ENCODE peak calls at places on chromosomes 13 and 19, in nine cellular contexts. V is IMR-90, E is neural progenitor cell, Z is endothelial cell of umbilical vein, H is mammary epithelial cell, D is A549, C is PC-3, O is astrocyte, X is neuronal stem cell. Y is an unnamed sample.

GRCh38 chr13:95954266-95954665 is 98.9 kb downstream of the UGGT2 start:
- DNase-seq in X (no peak), C (no peak), D (no peak), Z (no peak), O (no peak), V (no peak), H (no peak), E (peak), Y (no peak)

GRCh38 chr19:29694669-29695627 is 20.1 kb downstream of the C19orf12 start:
- DNase-seq in V (peak), X (peak), D (peak), O (peak), E (peak), Z (peak), C (peak), H (peak), Y (peak)

GRCh38 chr13:74747186-74747955 is 613.2 kb upstream of the KLF12 start:
- DNase-seq in D (no peak), E (no peak), Z (no peak), C (no peak), V (no peak), X (no peak), O (no peak), H (no peak), Y (no peak)

GRCh38 chr19:2700660-2701360 is 1.7 kb downstream of the GNG7 start:
- DNase-seq in Z (no peak), C (no peak), E (no peak), O (no peak), H (no peak), D (no peak), V (no peak), X (no peak), Y (no peak)

GRCh38 chr19:33298146-33298911 is 4.0 kb downstream of the CEBPA start:
- DNase-seq in D (no peak), E (no peak), V (no peak), C (no peak), H (peak), Z (no peak), X (no peak), O (no peak), Y (no peak)

GRCh38 chr13:34358811-34359513 is 541.0 kb downstream of the RFC3 start:
- DNase-seq in X (no peak), V (peak), E (no peak), H (peak), C (peak), Z (no peak), O (peak), D (peak), Y (no peak)

GRCh38 chr13:40408602-40409001 is 257.8 kb downstream of the FOXO1 start:
- DNase-seq in X (no peak), H (no peak), O (peak), D (no peak), V (peak), Z (peak), C (peak), E (no peak), Y (no peak)

GRCh38 chr19:5086725-5087439 is 118.0 kb downstream of the KDM4B start:
- DNase-seq in H (no peak), C (peak), O (no peak), Z (no peak), V (no peak), X (no peak), D (peak), E (peak), Y (no peak)

GRCh38 chr13:34750078-34750703 is 191.9 kb upstream of the NBEA start:
- DNase-seq in V (no peak), C (no peak), Z (no peak), O (peak), D (no peak), E (peak), H (peak), X (peak), Y (no peak)

GRCh38 chr13:35016362-35017148 is 74.5 kb downstream of the NBEA start:
- DNase-seq in H (no peak), Z (no peak), V (no peak), D (no peak), O (no peak), X (no peak), E (peak), C (peak), Y (no peak)

GRCh38 chr19:47541507-47541906 is 26.6 kb upstream of the NAPA start:
- DNase-seq in Z (no peak), D (no peak), X (no peak), H (no peak), E (no peak), C (no peak), O (no peak), V (no peak), Y (no peak)

GRCh38 chr13:64471916-64472315 is 2758.2 kb downstream of the PCDH9 start:
- DNase-seq in D (peak), O (peak), X (no peak), E (no peak), C (peak), V (peak), Z (peak), H (peak), Y (peak)

GRCh38 chr13:95281258-95281602 is 20.0 kb downstream of the ABCC4 start:
- DNase-seq in D (no peak), O (no peak), V (no peak), C (no peak), Z (no peak), X (no peak), H (no peak), E (no peak), Y (peak)

GRCh38 chr13:45325806-45326205 is 15.2 kb downstream of the TPT1 start:
- DNase-seq in D (no peak), V (peak), X (no peak), H (peak), C (peak), E (no peak), Z (peak), O (peak), Y (no peak)

GRCh38 chr13:73519720-73520119 is 460.9 kb downstream of the KLF5 start:
- DNase-seq in H (no peak), Z (no peak), O (peak), V (no peak), D (no peak), C (no peak), X (no peak), E (no peak), Y (no peak)
- H3K4me2 ChIP-seq in H (no peak), Z (no peak), O (no peak), V (no peak), D (no peak), C (no peak), X (no peak), E (no peak), Y (no peak)

GRCh38 chr19:10132848-10133350 is 13.2 kb upstream of the EIF3G start:
- DNase-seq in C (no peak), X (no peak), O (no peak), V (no peak), E (no peak), D (no peak), H (no peak), Z (no peak), Y (no peak)
- H3K4me2 ChIP-seq in C (no peak), X (no peak), O (no peak), V (no peak), E (no peak), D (no peak), H (no peak), Z (no peak), Y (no peak)

DNA sequence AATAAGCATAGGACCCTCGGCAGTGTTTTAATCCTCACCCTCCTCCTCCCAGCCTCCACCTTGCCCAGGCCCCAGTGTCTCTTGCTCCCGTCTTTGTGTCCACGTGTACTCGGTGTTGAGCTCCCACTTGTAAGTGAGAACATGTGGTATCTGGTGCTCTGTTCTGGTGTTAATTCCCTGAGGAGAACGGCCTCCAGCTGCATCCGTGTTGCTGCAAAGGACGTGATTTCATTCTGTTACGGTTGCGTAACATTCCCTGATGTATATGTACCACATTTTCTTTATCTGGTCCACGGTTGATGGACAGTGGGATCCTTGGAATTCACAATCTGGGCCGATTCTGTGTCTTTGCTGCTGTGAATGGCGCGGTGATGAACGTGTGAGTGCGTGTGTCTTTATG is 44.7 kb upstream of the TFDP1 start:
- DNase-seq in H (no peak), O (no peak), V (no peak), X (no peak), E (no peak), Z (no peak), C (no peak), D (no peak), Y (no peak)
- H3K4me2 ChIP-seq in H (no peak), O (no peak), V (no peak), X (no peak), E (no peak), Z (no peak), C (no peak), D (no peak), Y (no peak)

GRCh38 chr13:32650705-32651311 is 64.6 kb downstream of the PDS5B start:
- DNase-seq in C (peak), X (peak), H (peak), V (peak), O (peak), Z (peak), E (peak), D (peak), Y (peak)
- H3K4me2 ChIP-seq in C (peak), X (no peak), H (no peak), V (no peak), O (no peak), Z (no peak), E (no peak), D (peak), Y (peak)

GRCh38 chr19:35958660-35959039 is 22.5 kb downstream of the LRFN3 start:
- DNase-seq in H (no peak), V (no peak), C (no peak), E (no peak), Z (no peak), O (no peak), D (no peak), X (no peak), Y (no peak)
- H3K4me2 ChIP-seq in H (peak), V (no peak), C (no peak), E (peak), Z (no peak), O (peak), D (peak), X (no peak), Y (no peak)

GRCh38 chr19:40279120-40279551 is 6.0 kb downstream of the AKT2 start:
- DNase-seq in D (no peak), O (peak), E (no peak), H (no peak), V (peak), Z (no peak), X (no peak), C (no peak), Y (no peak)

GRCh38 chr19:40278361-40279045 is 6.6 kb downstream of the AKT2 start:
- DNase-seq in H (no peak), O (no peak), V (no peak), C (no peak), E (no peak), X (no peak), D (no peak), Z (no peak), Y (no peak)

GRCh38 chr19:40281381-40282208 is 3.5 kb downstream of the AKT2 start:
- DNase-seq in O (no peak), H (no peak), Z (no peak), X (no peak), D (no peak), C (no peak), V (no peak), E (no peak), Y (no peak)

GRCh38 chr19:40280608-40281221 is 4.4 kb downstream of the AKT2 start:
- DNase-seq in E (no peak), C (no peak), H (peak), D (no peak), X (no peak), O (no peak), Z (no peak), V (no peak), Y (peak)

DNA sequence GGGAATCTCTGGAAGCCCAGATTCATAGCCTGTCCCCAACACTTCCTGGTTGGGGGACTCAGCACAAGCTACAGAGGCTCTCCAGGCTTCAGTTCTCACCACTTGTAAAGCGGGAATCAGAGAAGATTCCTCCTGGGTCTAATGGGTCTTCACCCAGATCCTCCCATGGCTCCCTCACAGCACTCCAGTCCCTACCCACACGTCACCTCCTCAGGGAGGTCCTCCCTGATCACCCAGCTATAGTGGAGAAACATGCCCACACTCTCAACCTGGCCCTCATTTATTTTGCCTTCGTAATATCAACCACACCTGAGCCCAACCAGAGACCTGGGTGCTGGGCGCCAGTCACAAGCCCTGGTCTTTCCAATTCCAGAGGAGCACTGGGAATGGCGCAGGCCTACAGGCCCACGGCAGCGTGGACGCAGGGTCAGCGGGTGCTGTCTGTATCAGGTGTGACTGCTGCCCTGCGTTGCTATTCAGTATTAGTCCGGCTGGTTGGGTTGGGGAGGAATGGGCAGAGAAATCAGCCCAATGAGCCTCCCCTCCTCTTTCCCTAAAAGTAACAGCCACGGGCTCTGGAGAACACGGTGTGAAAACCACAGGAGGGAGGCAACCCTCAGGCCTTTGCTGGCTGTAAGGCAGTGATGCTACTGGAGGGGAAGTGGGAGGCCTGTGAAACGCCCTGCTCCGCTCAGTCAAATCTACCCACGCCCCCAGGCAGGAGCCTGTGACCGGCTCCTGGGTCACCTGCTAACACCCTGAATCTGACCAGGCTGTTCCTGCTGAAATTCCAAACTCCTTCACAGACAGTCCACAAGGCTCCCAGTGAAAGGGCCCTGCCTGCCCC is 5.2 kb downstream of the AKT2 start:
- DNase-seq in D (no peak), V (no peak), O (no peak), E (no peak), X (no peak), Z (no peak), H (no peak), C (no peak), Y (peak)
- H3K4me2 ChIP-seq in D (no peak), V (no peak), O (no peak), E (no peak), X (no peak), Z (no peak), H (peak), C (no peak), Y (peak)

DNA sequence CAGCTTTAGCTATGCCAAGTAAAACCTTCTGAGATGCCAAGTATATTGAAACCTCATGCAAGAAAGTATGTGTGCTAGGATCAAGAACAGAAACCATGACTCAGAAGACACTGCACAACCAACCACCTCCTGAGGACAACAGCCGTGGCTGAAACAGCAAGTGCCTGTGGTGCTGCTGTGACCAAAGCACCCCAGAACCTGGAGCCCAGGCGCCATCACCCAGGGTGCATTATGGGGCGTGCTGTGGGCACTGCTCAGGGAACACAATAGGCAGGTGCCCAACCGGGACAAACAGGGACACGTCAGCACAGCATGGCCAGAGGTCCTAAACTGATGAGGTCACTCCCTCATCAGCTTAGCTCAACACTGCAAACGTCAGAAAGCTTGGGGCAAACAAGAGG is 101.3 kb upstream of the SLC15A1 start:
- DNase-seq in Z (no peak), E (no peak), V (peak), C (no peak), O (peak), H (peak), X (no peak), D (no peak), Y (no peak)
- H3K4me2 ChIP-seq in Z (no peak), E (no peak), V (no peak), C (no peak), O (no peak), H (no peak), X (no peak), D (no peak), Y (no peak)